ENCODE peak calls at places on chromosomes 12 and 14, in five cellular contexts. H is effector memory CD4-positive, alpha-beta T cell; F is K562; K is lung; U is endodermal cell. A is an unnamed sample.

GRCh38 chr12:12004524-12004923 is 66.2 kb upstream of the BCL2L14 start:
- DNase-seq in H (no peak), F (no peak), K (no peak), U (no peak), A (no peak)

GRCh38 chr12:70427611-70428010 is 61.5 kb downstream of the KCNMB4 start:
- DNase-seq in H (no peak), F (no peak), K (no peak), U (no peak), A (no peak)

GRCh38 chr14:77124345-77125274 is 17.0 kb downstream of the ZDHHC22 start:
- DNase-seq in H (peak; percentile 60), F (peak; percentile 69), K (no peak), U (peak; percentile 81), A (no peak)

GRCh38 chr12:108752387-108752786 is 21.1 kb upstream of the CORO1C start:
- DNase-seq in H (no peak), F (no peak), K (no peak), U (peak; percentile 17), A (no peak)

GRCh38 chr14:36524220-36524837 is 4.3 kb upstream of the NKX2-1 start:
- DNase-seq in H (no peak), F (no peak), K (no peak), U (peak; percentile 79), A (no peak)

GRCh38 chr12:64404470-64405446 is 566 bp downstream of the XPOT start:
- DNase-seq in H (peak; percentile 27), F (peak; percentile 74), K (peak; percentile 69), U (no peak), A (no peak)

GRCh38 chr14:49999216-49999761 is 106.4 kb downstream of the ARF6 start:
- DNase-seq in H (peak; percentile 71), F (peak; percentile 13), K (peak; percentile 73), U (peak; percentile 79), A (no peak)

GRCh38 chr14:32635103-32635719 is 303.5 kb upstream of the NPAS3 start:
- DNase-seq in H (no peak), F (no peak), K (no peak), U (no peak), A (no peak)

GRCh38 chr12:123397400-123397799 is 13.5 kb downstream of the KMT5A start:
- DNase-seq in H (no peak), F (no peak), K (no peak), U (no peak), A (no peak)

GRCh38 chr14:50334211-50334610 is 22.1 kb downstream of the DMAC2L start:
- DNase-seq in H (no peak), F (no peak), K (no peak), U (no peak), A (no peak)

GRCh38 chr14:72928872-72929271 is 2.6 kb downstream of the DCAF4 start:
- DNase-seq in H (no peak), F (no peak), K (no peak), U (peak; percentile 45), A (no peak)

GRCh38 chr14:52735921-52736489 is 6.0 kb downstream of the STYX start:
- DNase-seq in H (no peak), F (no peak), K (no peak), U (no peak), A (no peak)

GRCh38 chr12:52263761-52264434 is 10.5 kb upstream of the KRT86 start:
- DNase-seq in H (no peak), F (no peak), K (no peak), U (no peak), A (no peak)

GRCh38 chr12:75816892-75817291 is 214.7 kb downstream of the PHLDA1 start:
- DNase-seq in H (no peak), F (no peak), K (no peak), U (no peak), A (no peak)

GRCh38 chr12:22743700-22744099 is 118.7 kb downstream of the ETNK1 start:
- DNase-seq in H (no peak), F (no peak), K (no peak), U (no peak), A (no peak)

GRCh38 chr12:6612247-6612646 is 5.1 kb upstream of the CHD4 start:
- DNase-seq in H (no peak), F (no peak), K (no peak), U (no peak), A (no peak)

GRCh38 chr14:61477845-61478438 is 156.6 kb downstream of the PRKCH start:
- DNase-seq in H (no peak), F (no peak), K (peak; percentile 72), U (no peak), A (no peak)

DNA sequence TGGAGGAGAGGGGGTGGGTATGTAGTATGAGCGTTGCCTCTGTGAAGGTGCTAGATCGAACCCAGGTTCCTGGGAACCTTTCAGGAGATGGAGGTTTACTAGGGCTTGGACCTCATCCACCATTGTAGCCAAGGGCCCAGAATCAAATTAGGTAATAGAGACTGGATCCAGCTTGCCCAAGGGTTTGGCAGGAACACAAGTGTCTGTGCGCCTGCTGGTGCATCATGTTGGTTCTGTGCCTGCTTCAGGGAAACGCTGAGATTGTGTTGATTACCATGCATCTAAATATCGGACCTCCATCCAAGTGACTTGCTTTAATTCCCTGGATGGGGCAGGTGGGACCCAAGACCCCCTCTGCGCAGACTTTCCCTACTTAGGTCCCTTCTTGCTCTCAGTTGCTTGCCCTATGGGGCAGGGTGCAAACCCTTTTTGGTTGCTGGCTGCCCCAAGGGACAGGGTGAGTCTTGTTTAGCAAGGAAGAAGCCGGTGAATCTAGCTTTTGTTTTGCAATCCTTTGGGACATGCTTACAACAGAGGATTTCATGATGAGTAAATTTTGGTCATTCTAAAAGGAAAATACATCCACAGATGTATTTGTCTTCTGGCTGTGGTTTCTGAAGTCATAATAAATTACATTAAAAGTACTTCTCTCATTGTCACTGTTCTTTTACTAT is 189.8 kb upstream of the PRICKLE1 start:
- DNase-seq in H (no peak), F (no peak), K (peak; percentile 29), U (no peak), A (no peak)
- H3K4me3 ChIP-seq in H (no peak overlapping the region), F (no peak overlapping the region), K (no peak overlapping the region), U (no peak overlapping the region), A (no peak overlapping the region)

GRCh38 chr12:112406519-112407488 is 2.6 kb downstream of the RPL6 start:
- DNase-seq in H (no peak), F (no peak), K (no peak), U (peak; percentile 43), A (no peak)

GRCh38 chr12:112413846-112414625 is 4.6 kb upstream of the RPL6 start:
- DNase-seq in H (no peak), F (no peak), K (no peak), U (no peak), A (no peak)

GRCh38 chr12:112408621-112409020 is 784 bp downstream of the RPL6 start:
- DNase-seq in H (no peak), F (no peak), K (no peak), U (no peak), A (no peak)

GRCh38 chr12:112409064-112409905 is at the start of gene RPL6:
- DNase-seq in H (peak; percentile 63), F (peak; percentile 78), K (peak; percentile 87), U (peak; percentile 94), A (peak; percentile 78)

GRCh38 chr12:112409906-112410244 is 470 bp upstream of the RPL6 start:
- DNase-seq in H (no peak), F (no peak), K (no peak), U (no peak), A (no peak)
- H3K4me3 ChIP-seq in H (no peak overlapping the region), F (peak overlapping the region; percentile 90), K (no peak overlapping the region), U (no peak overlapping the region), A (no peak overlapping the region)

DNA sequence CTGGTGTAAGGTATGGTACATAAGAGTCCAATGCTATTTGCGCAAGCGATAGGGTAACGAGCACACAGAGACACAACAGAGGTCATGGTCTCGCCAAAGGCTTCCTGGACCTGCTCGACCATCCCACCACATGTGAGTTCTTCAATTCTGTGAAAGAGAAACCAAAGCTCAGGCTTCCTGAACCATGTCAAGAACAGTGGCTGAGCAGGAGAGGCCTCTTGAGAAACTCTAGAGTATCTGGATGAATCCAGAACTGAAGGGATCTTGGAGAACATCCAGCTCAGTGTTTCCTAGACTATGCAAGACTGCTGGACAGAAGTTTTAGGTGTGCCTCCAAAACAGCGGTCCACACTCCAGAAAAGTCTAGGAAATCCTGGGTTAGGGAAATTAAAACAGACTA is 114.5 kb downstream of the TRAFD1 start:
- DNase-seq in H (no peak), F (no peak), K (peak; percentile 42), U (no peak), A (no peak)
- H3K4me3 ChIP-seq in H (no peak overlapping the region), F (no peak overlapping the region), K (no peak overlapping the region), U (no peak overlapping the region), A (no peak overlapping the region)

GRCh38 chr14:103028772-103029171 is 28.6 kb downstream of the CDC42BPB start:
- DNase-seq in H (no peak), F (no peak), K (no peak), U (no peak), A (no peak)

GRCh38 chr14:103031566-103031911 is 25.8 kb downstream of the CDC42BPB start:
- DNase-seq in H (no peak), F (no peak), K (no peak), U (no peak), A (no peak)

GRCh38 chr14:103031956-103032355 is 25.4 kb downstream of the CDC42BPB start:
- DNase-seq in H (no peak), F (no peak), K (no peak), U (peak; percentile 63), A (no peak)

GRCh38 chr14:103029936-103030335 is 27.4 kb downstream of the CDC42BPB start:
- DNase-seq in H (no peak), F (no peak), K (no peak), U (no peak), A (no peak)

GRCh38 chr14:103030741-103031565 is 26.4 kb downstream of the CDC42BPB start:
- DNase-seq in H (no peak), F (no peak), K (no peak), U (no peak), A (no peak)
- H3K4me3 ChIP-seq in H (no peak overlapping the region), F (no peak overlapping the region), K (no peak overlapping the region), U (no peak overlapping the region), A (no peak overlapping the region)

DNA sequence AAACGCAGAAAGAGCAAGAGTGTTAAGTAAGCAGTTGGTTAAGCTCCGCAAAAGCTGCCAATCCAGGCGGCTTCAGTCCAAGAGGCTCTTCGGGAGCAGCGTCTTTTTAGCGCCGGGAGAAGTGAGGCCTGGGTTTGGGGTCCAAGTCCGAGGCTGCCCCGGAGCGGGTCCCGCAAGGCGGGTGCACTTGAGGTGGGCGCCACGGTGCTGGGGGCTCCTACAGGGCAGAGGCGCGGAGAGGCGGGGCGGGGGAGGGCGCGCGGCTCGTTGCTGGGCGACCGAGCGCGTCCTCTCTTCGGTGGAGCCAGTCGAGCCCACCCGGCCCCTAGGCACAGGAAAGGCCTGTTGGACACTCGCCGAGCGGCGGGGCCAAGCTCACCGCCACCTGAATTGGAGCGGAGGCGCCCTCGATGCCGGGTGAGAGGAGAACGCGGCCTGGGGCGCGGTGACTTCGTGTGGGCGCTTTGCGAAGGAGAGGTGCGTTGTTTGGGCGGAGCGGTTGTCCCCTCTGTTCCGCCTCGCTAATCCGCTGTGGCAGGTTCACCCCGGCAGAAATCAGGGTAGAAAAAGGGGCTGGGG is 15.6 kb downstream of the TTC6 start:
- DNase-seq in H (no peak), F (no peak), K (no peak), U (no peak), A (no peak)
- H3K4me3 ChIP-seq in H (no peak overlapping the region), F (no peak overlapping the region), K (no peak overlapping the region), U (no peak overlapping the region), A (no peak overlapping the region)

A was measured in iPS DF 6.9.